ENCODE peak calls at places on chromosomes 4 and X, in seven cellular contexts. One of them, this sample, is unnamed.

GRCh38 chr4:13612569-13612968 is 15.0 kb downstream of the BOD1L1 start:
- DNase-seq in mammary epithelial cell: no peak
- DNase-seq in hepatocyte: no peak
- DNase-seq in suprapubic skin: no peak
- DNase-seq in stimulated activated CD4-positive, alpha-beta T cell treated with anti-CD3 and anti-CD28 coated beads, Interleukin-15, amount 100 ng/mL, for 1 hour: no peak
- DNase-seq in naive thymus-derived CD4-positive, alpha-beta T cell: no peak
- DNase-seq in cardiac septum: no peak
- DNase-seq in this sample: no peak

GRCh38 chr4:77473509-77473908 is 132.1 kb upstream of the CXCL13 start:
- DNase-seq in suprapubic skin: no peak
- DNase-seq in cardiac septum: no peak
- DNase-seq in naive thymus-derived CD4-positive, alpha-beta T cell: no peak
- DNase-seq in stimulated activated CD4-positive, alpha-beta T cell treated with anti-CD3 and anti-CD28 coated beads, Interleukin-15, amount 100 ng/mL, for 1 hour: no peak
- DNase-seq in mammary epithelial cell: no peak
- DNase-seq in hepatocyte: peak
- DNase-seq in this sample: no peak

GRCh38 chrX:49230500-49231232 is 2.5 kb downstream of the CACNA1F start:
- DNase-seq in stimulated activated CD4-positive, alpha-beta T cell treated with anti-CD3 and anti-CD28 coated beads, Interleukin-15, amount 100 ng/mL, for 1 hour: peak
- DNase-seq in naive thymus-derived CD4-positive, alpha-beta T cell: peak
- DNase-seq in suprapubic skin: no peak
- DNase-seq in cardiac septum: no peak
- DNase-seq in mammary epithelial cell: no peak
- DNase-seq in hepatocyte: peak
- DNase-seq in this sample: peak

GRCh38 chrX:154652311-154653047 is 900 bp downstream of the CTAG2 start:
- DNase-seq in stimulated activated CD4-positive, alpha-beta T cell treated with anti-CD3 and anti-CD28 coated beads, Interleukin-15, amount 100 ng/mL, for 1 hour: no peak
- DNase-seq in mammary epithelial cell: no peak
- DNase-seq in naive thymus-derived CD4-positive, alpha-beta T cell: no peak
- DNase-seq in cardiac septum: no peak
- DNase-seq in suprapubic skin: no peak
- DNase-seq in hepatocyte: peak
- DNase-seq in this sample: no peak

GRCh38 chr4:108725457-108725856 is 37.4 kb downstream of the ETNPPL start:
- DNase-seq in mammary epithelial cell: peak
- DNase-seq in cardiac septum: no peak
- DNase-seq in stimulated activated CD4-positive, alpha-beta T cell treated with anti-CD3 and anti-CD28 coated beads, Interleukin-15, amount 100 ng/mL, for 1 hour: no peak
- DNase-seq in naive thymus-derived CD4-positive, alpha-beta T cell: no peak
- DNase-seq in hepatocyte: no peak
- DNase-seq in suprapubic skin: no peak
- DNase-seq in this sample: no peak

GRCh38 chr4:165506780-165507305 is 128.0 kb downstream of the CPE start:
- DNase-seq in stimulated activated CD4-positive, alpha-beta T cell treated with anti-CD3 and anti-CD28 coated beads, Interleukin-15, amount 100 ng/mL, for 1 hour: no peak
- DNase-seq in naive thymus-derived CD4-positive, alpha-beta T cell: no peak
- DNase-seq in mammary epithelial cell: no peak
- DNase-seq in suprapubic skin: no peak
- DNase-seq in cardiac septum: no peak
- DNase-seq in hepatocyte: no peak
- DNase-seq in this sample: no peak

GRCh38 chr4:186628058-186628711 is 72.8 kb upstream of the MTNR1A start:
- DNase-seq in stimulated activated CD4-positive, alpha-beta T cell treated with anti-CD3 and anti-CD28 coated beads, Interleukin-15, amount 100 ng/mL, for 1 hour: no peak
- DNase-seq in cardiac septum: no peak
- DNase-seq in suprapubic skin: no peak
- DNase-seq in mammary epithelial cell: no peak
- DNase-seq in naive thymus-derived CD4-positive, alpha-beta T cell: no peak
- DNase-seq in hepatocyte: no peak
- DNase-seq in this sample: peak

GRCh38 chrX:17550011-17550410 is 175.0 kb downstream of the NHS start:
- DNase-seq in mammary epithelial cell: peak
- DNase-seq in cardiac septum: no peak
- DNase-seq in suprapubic skin: no peak
- DNase-seq in naive thymus-derived CD4-positive, alpha-beta T cell: no peak
- DNase-seq in hepatocyte: no peak
- DNase-seq in stimulated activated CD4-positive, alpha-beta T cell treated with anti-CD3 and anti-CD28 coated beads, Interleukin-15, amount 100 ng/mL, for 1 hour: no peak
- DNase-seq in this sample: no peak

GRCh38 chr4:142983612-142984011 is 137.5 kb upstream of the INPP4B start:
- DNase-seq in suprapubic skin: no peak
- DNase-seq in naive thymus-derived CD4-positive, alpha-beta T cell: no peak
- DNase-seq in cardiac septum: no peak
- DNase-seq in mammary epithelial cell: no peak
- DNase-seq in hepatocyte: no peak
- DNase-seq in stimulated activated CD4-positive, alpha-beta T cell treated with anti-CD3 and anti-CD28 coated beads, Interleukin-15, amount 100 ng/mL, for 1 hour: no peak
- DNase-seq in this sample: no peak